ENCODE peak calls at places on chromosomes 12 and 14, in five cellular contexts. R, J, B, N and D are unnamed samples.

GRCh38 chr12:80632835-80633234 is 74.6 kb upstream of the MYF6 start:
- DNase-seq in R (no peak), J (no peak), B (no peak), N (peak), D (no peak)

GRCh38 chr12:63918788-63919300 is 74.3 kb downstream of the SRGAP1 start:
- DNase-seq in R (no peak), J (peak), B (no peak), N (no peak), D (no peak)

GRCh38 chr14:59482471-59483331 is 1.5 kb downstream of the L3HYPDH start:
- DNase-seq in R (no peak), J (no peak), B (no peak), N (peak), D (no peak)

GRCh38 chr12:121787063-121787774 is 6.3 kb downstream of the RHOF start:
- DNase-seq in R (no peak), J (no peak), B (peak), N (peak), D (no peak)

GRCh38 chr12:12718853-12719252 is 1.7 kb downstream of the CDKN1B start:
- DNase-seq in R (no peak), J (no peak), B (no peak), N (no peak), D (no peak)

GRCh38 chr12:27524839-27525238 is 833 bp downstream of the PPFIBP1 start:
- DNase-seq in R (no peak), J (no peak), B (no peak), N (no peak), D (no peak)

GRCh38 chr14:99673328-99674063 is 10.6 kb upstream of the CYP46A1 start:
- DNase-seq in R (no peak), J (no peak), B (no peak), N (no peak), D (no peak)

GRCh38 chr12:27477049-27477448 is 30.5 kb downstream of the SMCO2 start:
- DNase-seq in R (no peak), J (no peak), B (no peak), N (no peak), D (no peak)